ENCODE peak calls at places on chromosomes 4 and X, in five cellular contexts. A, U, W, R and K are unnamed samples. For H3K36me3, the result is how much of the 10 kb centered on the place peaks cover.

GRCh38 chr4:171378323-171378722 is 434.9 kb upstream of the GALNTL6 start:
- DNase-seq in A (no peak), U (no peak), W (no peak), R (no peak), K (no peak)

GRCh38 chrX:24341795-24342194 is 18.6 kb upstream of the SUPT20HL1 start:
- DNase-seq in A (no peak), U (peak), W (no peak), R (no peak), K (peak)

GRCh38 chrX:129652565-129653169 is 2.1 kb downstream of the APLN start:
- DNase-seq in A (no peak), U (no peak), W (no peak), R (no peak), K (no peak)

GRCh38 chrX:132426695-132427281 is 62.0 kb downstream of the MBNL3 start:
- DNase-seq in A (no peak), U (peak), W (no peak), R (no peak), K (no peak)

GRCh38 chr4:24768006-24768405 is 27.4 kb upstream of the SOD3 start:
- DNase-seq in A (no peak), U (no peak), W (no peak), R (no peak), K (no peak)

GRCh38 chr4:26862381-26862915 is 1.8 kb downstream of the STIM2 start:
- DNase-seq in A (no peak), U (no peak), W (no peak), R (no peak), K (no peak)

GRCh38 chr4:16573744-16574143 is 324.7 kb downstream of the LDB2 start:
- DNase-seq in A (no peak), U (peak), W (peak), R (no peak), K (peak)

GRCh38 chr4:53706422-53707032 is 115.2 kb upstream of the LNX1 start:
- DNase-seq in A (peak), U (no peak), W (no peak), R (no peak), K (no peak)

GRCh38 chrX:39309018-39309620 is 507.9 kb downstream of the MID1IP1 start:
- DNase-seq in A (no peak), U (no peak), W (no peak), R (no peak), K (no peak)

GRCh38 chrX:40148439-40149285 is 50.9 kb upstream of the BCOR start:
- DNase-seq in A (no peak), U (no peak), W (no peak), R (peak), K (no peak)

GRCh38 chr4:155552180-155552579 is 114.5 kb upstream of the GUCY1A1 start:
- DNase-seq in A (no peak), U (no peak), W (no peak), R (no peak), K (no peak)

GRCh38 chrX:72609313-72609712 is 36.7 kb upstream of the HDAC8 start:
- DNase-seq in A (no peak), U (no peak), W (no peak), R (no peak), K (no peak)

GRCh38 chr4:73019462-73020047 is 50.0 kb downstream of the COX18 start:
- DNase-seq in A (peak), U (no peak), W (no peak), R (no peak), K (no peak)

GRCh38 chrX:153602621-153603020 is 3.7 kb upstream of the CCNQ start:
- DNase-seq in A (no peak), U (no peak), W (no peak), R (peak), K (no peak)

GRCh38 chr4:119099227-119099910 is 36.3 kb upstream of the MYOZ2 start:
- DNase-seq in A (no peak), U (peak), W (no peak), R (no peak), K (no peak)

DNA sequence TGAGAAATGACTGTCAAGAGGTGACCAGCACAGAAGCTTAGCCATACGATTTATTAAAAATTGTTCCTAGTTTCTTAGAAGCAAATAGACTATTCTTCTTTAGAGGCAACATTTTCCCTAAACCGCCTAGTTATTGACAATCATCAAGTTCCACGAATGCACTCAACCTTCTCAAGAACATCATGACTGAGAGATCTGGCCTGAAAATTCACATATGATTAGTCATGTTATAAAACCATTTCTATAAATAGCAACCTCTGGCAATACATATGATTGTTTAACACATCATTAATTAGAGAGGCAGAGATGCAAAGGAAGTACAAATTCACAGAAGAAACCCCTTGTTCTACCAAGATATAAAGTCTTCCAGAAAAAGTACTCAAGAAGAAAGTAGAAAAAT is 6.7 kb downstream of the NUP62CL start:
- DNase-seq in A (no peak), U (no peak), W (no peak), R (no peak), K (no peak)
- H3K4me3 ChIP-seq in A (no peak), U (no peak), W (no peak), R (no peak), K (no peak)

DNA sequence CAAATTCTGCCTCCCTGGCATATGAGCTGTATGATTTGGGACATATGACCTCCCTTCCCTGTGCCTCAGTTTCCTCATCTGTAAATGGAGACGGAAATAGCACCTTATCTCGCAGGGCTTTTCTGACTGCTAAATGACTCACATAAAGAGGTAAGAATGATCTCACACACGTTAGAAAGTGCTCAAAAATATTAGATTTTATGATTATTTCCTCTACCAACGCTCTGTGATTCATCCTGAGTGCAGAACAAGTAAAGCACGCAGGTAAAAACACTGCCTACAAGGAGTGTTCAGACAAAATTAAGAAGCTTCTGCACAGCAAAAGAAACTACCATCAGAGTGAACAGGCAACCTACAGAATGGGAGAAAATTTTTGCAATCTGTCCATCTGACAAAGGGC is 21.1 kb downstream of the ACSL1 start:
- DNase-seq in A (no peak), U (no peak), W (no peak), R (no peak), K (no peak)
- H3K36me3 ChIP-seq in A (under half), U (under half), W (under half), R (under half), K (under half)

DNA sequence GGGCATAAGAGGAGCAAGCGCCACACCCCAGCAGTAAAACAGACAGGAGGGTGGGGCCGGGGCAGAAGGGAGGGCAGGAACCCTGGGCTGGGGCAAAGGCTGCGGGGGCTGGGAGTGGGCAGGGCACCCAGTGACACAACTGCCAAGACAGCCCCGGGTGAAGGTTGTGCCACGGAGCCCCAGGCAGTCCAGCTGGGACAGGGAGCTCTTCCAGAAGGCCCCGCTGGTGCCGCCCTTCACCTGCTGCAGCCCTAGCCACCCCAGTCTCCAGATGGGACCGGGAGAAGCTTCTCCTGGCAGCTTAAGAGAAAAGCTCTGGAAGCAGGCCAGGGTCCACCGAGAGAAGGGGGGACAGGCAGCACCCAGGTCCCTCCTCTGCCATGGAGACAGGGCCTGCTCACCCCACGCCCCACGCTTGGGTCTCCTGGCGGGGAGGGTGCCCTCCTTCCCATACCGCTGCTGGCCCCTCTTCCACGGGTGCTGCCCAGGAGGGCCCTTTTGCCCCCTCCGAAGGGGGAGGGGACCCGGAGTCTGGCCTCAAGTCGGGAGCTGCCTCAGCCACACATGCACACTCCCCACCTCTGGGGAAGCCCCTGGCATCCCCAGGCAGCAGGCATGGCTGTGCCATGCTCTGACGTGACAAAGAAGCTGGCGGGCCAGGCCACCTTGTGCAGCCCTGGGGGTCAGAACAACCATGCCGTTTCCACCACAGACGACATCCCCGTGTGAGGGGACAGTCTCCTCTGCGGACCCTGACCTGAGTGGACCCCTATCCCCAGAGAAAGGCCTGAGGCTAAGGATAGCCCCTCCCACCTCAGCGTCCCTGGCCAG is 1.5 kb downstream of the DGKQ start:
- DNase-seq in A (no peak), U (no peak), W (no peak), R (no peak), K (no peak)
- H3K4me3 ChIP-seq in A (no peak), U (peak), W (peak), R (peak), K (no peak)

GRCh38 chrX:38166478-38167083 is 54.1 kb downstream of the SRPX start:
- DNase-seq in A (peak), U (no peak), W (no peak), R (no peak), K (no peak)
- H3K36me3 ChIP-seq in A (under half), U (under half), W (under half), R (under half), K (under half)

GRCh38 chr4:35538807-35539206 is 705.5 kb downstream of the ARAP2 start:
- DNase-seq in A (no peak), U (no peak), W (no peak), R (no peak), K (no peak)
- H3K4me3 ChIP-seq in A (no peak), U (no peak), W (no peak), R (no peak), K (no peak)

GRCh38 chr4:87553182-87553581 is 24.0 kb upstream of the SPARCL1 start:
- DNase-seq in A (no peak), U (no peak), W (no peak), R (no peak), K (no peak)
- H3K36me3 ChIP-seq in A (under half), U (under half), W (under half), R (under half), K (under half)

DNA sequence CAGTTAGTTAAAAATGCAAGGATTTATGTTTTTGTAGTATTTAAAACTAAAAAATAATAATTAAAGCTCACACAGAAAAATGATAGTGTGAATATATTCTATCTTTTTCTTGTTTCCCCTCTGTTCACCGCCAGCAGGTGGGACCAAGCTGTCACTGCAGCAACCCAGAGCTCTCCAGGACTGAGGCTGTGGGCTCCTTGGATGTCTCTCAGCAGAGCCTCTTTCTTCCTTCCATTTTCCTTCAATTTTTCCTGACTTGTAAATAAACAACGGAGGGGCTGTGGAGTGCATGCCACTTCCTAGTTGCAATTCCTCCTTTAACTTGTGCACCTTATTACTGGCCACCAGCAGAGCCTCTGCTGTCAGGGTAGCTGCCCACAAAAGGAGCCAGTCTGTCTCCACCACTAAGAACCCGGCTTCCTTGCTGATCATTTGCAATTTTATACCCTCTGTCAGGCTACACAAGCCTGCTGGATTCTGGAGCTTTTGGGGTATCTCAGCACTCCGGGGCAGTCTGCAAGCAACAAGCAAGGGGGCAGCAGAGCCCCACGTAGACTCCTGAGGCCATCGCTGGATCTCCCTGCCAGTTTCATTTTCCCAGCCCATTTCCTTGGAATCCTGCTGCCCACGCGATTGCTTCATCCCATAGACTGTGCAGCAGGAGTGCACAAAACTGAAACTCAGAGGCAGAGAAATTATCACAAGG is 1467.4 kb downstream of the C4orf33 start:
- DNase-seq in A (peak), U (peak), W (peak), R (no peak), K (peak)
- H3K4me3 ChIP-seq in A (peak), U (no peak), W (peak), R (no peak), K (peak)

GRCh38 chrX:134792077-134792476 is 133.8 kb upstream of the PLAC1 start:
- DNase-seq in A (no peak), U (no peak), W (no peak), R (no peak), K (no peak)
- H3K36me3 ChIP-seq in A (under half), U (under half), W (under half), R (under half), K (under half)

GRCh38 chr4:7886250-7886973 is 53.2 kb downstream of the AFAP1 start:
- DNase-seq in A (no peak), U (no peak), W (no peak), R (no peak), K (no peak)
- H3K4me3 ChIP-seq in A (no peak), U (no peak), W (no peak), R (no peak), K (no peak)

GRCh38 chr4:38928886-38929285 is 61.3 kb downstream of the FAM114A1 start:
- DNase-seq in A (no peak), U (no peak), W (no peak), R (no peak), K (no peak)
- H3K36me3 ChIP-seq in A (under half), U (under half), W (under half), R (under half), K (under half)